ENCODE peak calls at places on chromosomes 7 and 10, in ten cellular contexts. G, C, O, S, Z, B, V, H, U and Y are unnamed samples.

GRCh38 chr10:26697922-26698608 is 564 bp downstream of the PDSS1 start:
- DNase-seq in G (no peak), C (no peak), O (peak), S (no peak), Z (no peak), B (peak), V (peak), H (no peak), U (no peak), Y (no peak)

GRCh38 chr10:76251773-76252617 is 820.6 kb downstream of the LRMDA start:
- DNase-seq in G (no peak), C (no peak), O (no peak), S (peak), Z (peak), B (no peak), V (no peak), H (no peak), U (no peak), Y (no peak)

GRCh38 chr10:77328272-77328816 is 309.3 kb downstream of the KCNMA1 start:
- DNase-seq in G (no peak), C (no peak), O (no peak), S (no peak), Z (peak), B (peak), V (peak), H (no peak), U (no peak), Y (no peak)

GRCh38 chr10:90326498-90327267 is 531.2 kb downstream of the HTR7 start:
- DNase-seq in G (no peak), C (no peak), O (no peak), S (no peak), Z (peak), B (no peak), V (no peak), H (no peak), U (no peak), Y (peak)

GRCh38 chr7:133794490-133794889 is 332.6 kb upstream of the LRGUK start:
- DNase-seq in G (no peak), C (no peak), O (no peak), S (no peak), Z (peak), B (no peak), V (no peak), H (no peak), U (no peak), Y (no peak)

GRCh38 chr7:54885285-54885684 is 126.3 kb upstream of the SEC61G start:
- DNase-seq in G (no peak), C (no peak), O (no peak), S (no peak), Z (no peak), B (no peak), V (no peak), H (no peak), U (no peak), Y (no peak)

GRCh38 chr10:112446855-112447691 is at the start of the genes VTI1A and ZDHHC6:
- DNase-seq in G (peak), C (peak), O (peak), S (peak), Z (peak), B (peak), V (peak), H (peak), U (peak), Y (peak)

GRCh38 chr10:100020883-100021248 is 11.1 kb upstream of the DNMBP start:
- DNase-seq in G (no peak), C (no peak), O (peak), S (no peak), Z (no peak), B (peak), V (no peak), H (no peak), U (no peak), Y (no peak)

GRCh38 chr7:147911224-147911623 is 679.3 kb upstream of the C7orf33 start:
- DNase-seq in G (no peak), C (no peak), O (no peak), S (no peak), Z (no peak), B (no peak), V (no peak), H (no peak), U (no peak), Y (no peak)

GRCh38 chr7:2015251-2015871 is 217.4 kb downstream of the MAD1L1 start:
- DNase-seq in G (no peak), C (no peak), O (no peak), S (no peak), Z (no peak), B (no peak), V (no peak), H (no peak), U (no peak), Y (no peak)

GRCh38 chr7:135771961-135772638 is 23.5 kb upstream of the FAM180A start:
- DNase-seq in G (no peak), C (no peak), O (no peak), S (no peak), Z (peak), B (no peak), V (no peak), H (no peak), U (no peak), Y (peak)

GRCh38 chr7:83643012-83643411 is 5.9 kb downstream of the SEMA3E start:
- DNase-seq in G (no peak), C (no peak), O (no peak), S (no peak), Z (no peak), B (no peak), V (no peak), H (no peak), U (no peak), Y (peak)

GRCh38 chr7:16644987-16645592 is 464 bp downstream of the ANKMY2 start:
- DNase-seq in G (peak), C (peak), O (peak), S (peak), Z (peak), B (peak), V (no peak), H (no peak), U (peak), Y (no peak)

GRCh38 chr10:77946084-77946483 is 19.5 kb upstream of the DLG5 start:
- DNase-seq in G (no peak), C (no peak), O (no peak), S (no peak), Z (peak), B (no peak), V (no peak), H (no peak), U (no peak), Y (no peak)

GRCh38 chr7:132298782-132299181 is 277.5 kb downstream of the PLXNA4 start:
- DNase-seq in G (no peak), C (no peak), O (no peak), S (no peak), Z (peak), B (no peak), V (no peak), H (no peak), U (no peak), Y (peak)

GRCh38 chr10:35453855-35454532 is 117.7 kb downstream of the CCNY start:
- DNase-seq in G (no peak), C (no peak), O (no peak), S (no peak), Z (peak), B (no peak), V (no peak), H (no peak), U (no peak), Y (no peak)

GRCh38 chr10:91891285-91892001 is 17.8 kb downstream of the FGFBP3 start:
- DNase-seq in G (no peak), C (no peak), O (no peak), S (no peak), Z (peak), B (no peak), V (no peak), H (no peak), U (no peak), Y (no peak)

GRCh38 chr10:74586088-74586585 is 240.3 kb upstream of the KAT6B start:
- DNase-seq in G (no peak), C (no peak), O (peak), S (no peak), Z (peak), B (peak), V (peak), H (peak), U (no peak), Y (no peak)

GRCh38 chr7:78111384-78111783 is 312.8 kb downstream of the PHTF2 start:
- DNase-seq in G (no peak), C (no peak), O (no peak), S (no peak), Z (no peak), B (no peak), V (no peak), H (no peak), U (no peak), Y (no peak)

GRCh38 chr10:61967298-61967697 is 65.8 kb downstream of the ARID5B start:
- DNase-seq in G (no peak), C (no peak), O (no peak), S (no peak), Z (no peak), B (no peak), V (no peak), H (no peak), U (no peak), Y (no peak)

GRCh38 chr7:77199008-77199966 is at the start of gene FGL2:
- DNase-seq in G (peak), C (peak), O (peak), S (peak), Z (peak), B (peak), V (peak), H (no peak), U (peak), Y (peak)

GRCh38 chr7:20954711-20955641 is 168.3 kb upstream of the SP8 start:
- DNase-seq in G (no peak), C (no peak), O (no peak), S (no peak), Z (no peak), B (no peak), V (no peak), H (no peak), U (no peak), Y (no peak)